ENCODE peak calls at places on chromosomes 12 and 14, in five cellular contexts. A, Q, J, S and Y are unnamed samples.
A peak's percentile ranks its signal among the peaks of the same experiment; 100 is the strongest.

GRCh38 chr14:105855893-105856675 is 329.7 kb downstream of the TMEM121 start:
- DNase-seq in J (no peak), A (no peak), S (no peak), Q (no peak), Y (no peak)

GRCh38 chr12:1606021-1606622 is 11.7 kb upstream of the FBXL14 start:
- DNase-seq in S (peak; percentile 95), J (peak; percentile 79), Q (peak; percentile 39), A (peak; percentile 74), Y (no peak)

GRCh38 chr14:104387000-104387384 is 192.6 kb upstream of the C14orf180 start:
- DNase-seq in S (no peak), Q (no peak), J (no peak), A (no peak), Y (no peak)

GRCh38 chr12:98644433-98644711 is 216 bp downstream of the IKBIP start:
- DNase-seq in Q (no peak), A (no peak), J (no peak), S (no peak), Y (no peak)

GRCh38 chr14:89351958-89352404 is 65.1 kb downstream of the FOXN3 start:
- DNase-seq in A (no peak), S (no peak), J (peak; percentile 94), Q (no peak), Y (no peak)

GRCh38 chr14:105493921-105494605 is 3.0 kb downstream of the TEDC1 start:
- DNase-seq in S (no peak), Q (no peak), A (no peak), J (no peak), Y (no peak)

GRCh38 chr14:38951451-38951850 is 151.6 kb downstream of the SEC23A start:
- DNase-seq in S (no peak), J (no peak), Q (no peak), A (no peak), Y (no peak)

GRCh38 chr14:98889107-98889835 is 382.7 kb downstream of the BCL11B start:
- DNase-seq in A (no peak), S (peak; percentile 42), J (no peak), Q (no peak), Y (no peak)

GRCh38 chr12:39619660-39620433 is at the start of gene ABCD2:
- DNase-seq in S (peak; percentile 59), J (peak; percentile 32), Q (peak; percentile 68), A (peak; percentile 97), Y (peak; percentile 70)

GRCh38 chr12:11719678-11720099 is 70.2 kb downstream of the ETV6 start:
- DNase-seq in Q (no peak), A (no peak), J (no peak), S (peak; percentile 72), Y (no peak)

GRCh38 chr12:48988030-48988649 is 10.0 kb downstream of the WNT1 start:
- DNase-seq in J (peak; percentile 46), S (no peak), Q (peak; percentile 82), A (no peak), Y (peak; percentile 98)

GRCh38 chr12:1936406-1937320 is 18.2 kb upstream of the CACNA2D4 start:
- DNase-seq in J (no peak), Q (no peak), A (no peak), S (no peak), Y (no peak)

GRCh38 chr14:34682787-34683321 is 31.5 kb downstream of the CFL2 start:
- DNase-seq in S (no peak), A (no peak), J (no peak), Q (no peak), Y (no peak)

GRCh38 chr14:75044322-75044721 is 6.9 kb downstream of the MLH3 start:
- DNase-seq in A (no peak), S (no peak), Q (no peak), J (no peak), Y (no peak)

GRCh38 chr14:80364274-80364673 is 153.0 kb upstream of the DIO2 start:
- DNase-seq in Q (peak; percentile 17), J (peak; percentile 3), S (no peak), A (no peak), Y (no peak)

GRCh38 chr14:96790211-96790610 is 7.0 kb upstream of the VRK1 start:
- DNase-seq in A (no peak), J (no peak), Q (no peak), S (no peak), Y (no peak)

GRCh38 chr12:106195638-106196037 is 52.2 kb downstream of the CKAP4 start:
- DNase-seq in J (peak; percentile 72), S (no peak), Q (no peak), A (no peak), Y (no peak)

GRCh38 chr12:110354172-110354780 is 49.2 kb downstream of the ANAPC7 start:
- DNase-seq in J (no peak), Q (no peak), A (no peak), S (no peak), Y (no peak)

DNA sequence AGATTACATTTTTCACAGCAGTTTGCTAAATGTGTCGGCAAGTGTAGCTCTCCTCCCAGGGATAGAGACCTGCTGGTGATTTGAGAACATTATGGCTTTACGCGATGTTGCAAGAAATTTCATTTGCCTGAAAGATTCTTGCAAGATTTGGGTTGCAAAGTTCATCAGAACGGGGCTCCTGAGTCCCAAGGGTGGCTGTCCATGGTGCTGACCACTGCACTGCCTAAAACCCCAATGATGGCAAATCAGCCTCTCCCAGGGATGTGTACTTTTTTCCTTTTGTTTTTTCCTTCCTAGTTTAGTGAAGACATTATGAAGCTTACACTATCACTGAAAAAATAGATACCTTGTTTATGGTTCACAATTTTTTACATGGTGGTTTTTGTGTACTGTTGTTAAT is 85.4 kb downstream of the WSCD2 start:
- DNase-seq in A (no peak), S (peak; percentile 50), J (peak; percentile 3), Q (peak; percentile 38), Y (no peak)
- TF ChIP-seq SUZ12 in A (no peak), S (no peak), J (no peak), Q (no peak), Y (no peak)

GRCh38 chr12:52020126-52020525 is 13.4 kb downstream of the TAMALIN start:
- DNase-seq in J (no peak), A (no peak), S (no peak), Q (no peak), Y (no peak)
- TF ChIP-seq SUZ12 in J (no peak), A (no peak), S (no peak), Q (no peak), Y (no peak)

DNA sequence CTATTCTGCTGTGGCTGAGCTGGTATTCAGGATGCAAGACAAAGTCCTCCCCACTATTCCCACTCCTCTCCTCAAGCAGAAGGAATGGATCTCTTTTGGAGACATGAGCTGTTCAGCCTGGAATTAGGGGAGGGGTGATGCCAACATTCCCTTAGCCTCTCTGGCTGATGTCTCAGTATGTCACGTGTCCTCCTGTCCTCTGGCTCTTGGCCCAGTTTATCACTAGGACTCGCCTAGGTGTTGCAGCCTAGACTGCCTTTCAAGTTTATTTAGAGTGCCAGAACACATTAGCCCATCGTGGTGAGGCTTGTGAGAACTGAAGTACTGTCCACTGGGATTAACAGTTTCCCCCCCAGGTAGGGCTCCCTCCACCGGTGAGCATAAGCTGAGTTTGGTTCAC is 239.9 kb upstream of the MIS18BP1 start:
- DNase-seq in J (no peak), Q (no peak), S (no peak), A (no peak), Y (no peak)
- TF ChIP-seq SUZ12 in J (no peak), Q (no peak), S (no peak), A (no peak), Y (no peak)

DNA sequence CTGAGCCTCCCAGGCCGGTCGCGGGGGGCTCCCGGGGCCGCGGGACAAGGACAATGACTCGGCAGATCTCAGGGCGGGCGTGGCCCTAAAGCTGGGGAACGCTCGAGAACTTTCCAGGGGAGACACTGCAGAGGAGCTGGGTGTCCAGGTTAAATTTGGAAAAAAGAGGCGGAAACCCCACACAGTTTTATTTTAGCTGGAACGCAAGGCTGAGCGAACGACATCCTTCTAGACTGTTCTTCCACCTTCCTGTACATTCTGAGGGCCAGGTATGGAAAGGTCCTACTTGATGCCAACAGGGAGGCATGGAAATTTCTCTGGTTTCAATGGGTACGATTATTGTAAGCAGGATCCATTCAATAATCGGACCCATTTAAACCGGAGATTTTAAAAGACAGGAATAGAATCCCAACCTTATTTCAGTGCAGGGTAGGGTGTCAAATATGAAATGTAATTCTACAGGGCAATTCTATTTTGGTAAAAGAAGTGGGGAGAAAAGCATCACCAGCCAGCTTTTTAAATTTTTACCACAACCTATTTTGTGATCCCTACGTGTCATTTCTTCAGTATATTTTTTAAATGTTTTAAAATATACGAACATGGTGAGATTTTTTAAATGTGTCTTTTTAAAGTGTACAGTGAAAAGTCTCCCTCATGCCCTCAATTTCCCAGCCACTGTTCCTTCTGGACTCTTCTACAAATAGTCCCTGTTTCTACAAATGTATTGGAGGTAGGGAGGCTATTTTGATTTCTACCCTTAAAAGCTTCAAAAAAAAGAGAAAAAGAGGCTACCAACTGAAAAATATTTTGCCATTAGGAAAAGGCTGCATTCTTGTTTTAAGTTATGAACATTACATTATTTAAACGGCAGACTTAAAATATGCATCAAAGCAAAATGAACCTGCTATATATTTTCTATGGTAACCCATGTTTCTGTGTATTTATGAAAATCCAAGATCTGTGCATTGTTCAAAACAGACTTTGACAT is 1.1 kb upstream of the UBC start:
- DNase-seq in S (no peak), J (peak; percentile 51), A (no peak), Q (no peak), Y (no peak)
- TF ChIP-seq SUZ12 in S (no peak), J (no peak), A (no peak), Q (no peak), Y (no peak)

GRCh38 chr12:65602579-65603295 is 221.5 kb upstream of the HMGA2 start:
- DNase-seq in Q (peak; percentile 80), A (no peak), J (peak; percentile 62), S (peak; percentile 65), Y (peak; percentile 39)
- TF ChIP-seq SUZ12 in Q (no peak), A (no peak), J (no peak), S (no peak), Y (no peak)

GRCh38 chr12:132351751-132352495 is 22.5 kb upstream of the GALNT9 start:
- DNase-seq in S (no peak), A (no peak), J (no peak), Q (no peak), Y (no peak)
- TF ChIP-seq SUZ12 in S (no peak), A (no peak), J (no peak), Q (no peak), Y (no peak)